ENCODE peak calls at places on chromosomes 7 and 10, in five cellular contexts. One of them, this sample, is unnamed.

GRCh38 chr10:71217266-71218045 is 5.1 kb downstream of the UNC5B start:
- DNase-seq in Panc1: no peak
- DNase-seq in stomach: no peak
- DNase-seq in upper lobe of left lung: no peak
- DNase-seq in HepG2: no peak
- DNase-seq in this sample: peak

GRCh38 chr7:64636386-64636785 is 29.5 kb upstream of the ZNF107 start:
- DNase-seq in stomach: no peak
- DNase-seq in upper lobe of left lung: no peak
- DNase-seq in HepG2: no peak
- DNase-seq in Panc1: no peak
- DNase-seq in this sample: no peak

GRCh38 chr7:113799896-113800295 is 118.9 kb downstream of the PPP1R3A start:
- DNase-seq in Panc1: no peak
- DNase-seq in upper lobe of left lung: no peak
- DNase-seq in HepG2: no peak
- DNase-seq in stomach: no peak
- DNase-seq in this sample: no peak

GRCh38 chr7:139651308-139651707 is 126.5 kb downstream of the HIPK2 start:
- DNase-seq in upper lobe of left lung: no peak
- DNase-seq in HepG2: no peak
- DNase-seq in Panc1: peak
- DNase-seq in stomach: no peak
- DNase-seq in this sample: no peak

GRCh38 chr10:5538446-5538845 is 13.7 kb downstream of the CALML3 start:
- DNase-seq in Panc1: no peak
- DNase-seq in HepG2: no peak
- DNase-seq in upper lobe of left lung: no peak
- DNase-seq in stomach: peak
- DNase-seq in this sample: peak

GRCh38 chr7:43785425-43785824 is 26.9 kb downstream of the BLVRA start:
- DNase-seq in Panc1: no peak
- DNase-seq in stomach: no peak
- DNase-seq in HepG2: no peak
- DNase-seq in upper lobe of left lung: peak
- DNase-seq in this sample: no peak

GRCh38 chr10:43218951-43219837 is 47.7 kb downstream of the RASGEF1A start:
- DNase-seq in HepG2: no peak
- DNase-seq in Panc1: no peak
- DNase-seq in upper lobe of left lung: no peak
- DNase-seq in stomach: no peak
- DNase-seq in this sample: peak

GRCh38 chr10:67772894-67773511 is 65.0 kb downstream of the DNAJC12 start:
- DNase-seq in upper lobe of left lung: no peak
- DNase-seq in HepG2: no peak
- DNase-seq in Panc1: no peak
- DNase-seq in stomach: no peak
- DNase-seq in this sample: no peak

GRCh38 chr7:103343758-103344452 is 662 bp downstream of the DNAJC2 start:
- DNase-seq in Panc1: no peak
- DNase-seq in HepG2: peak
- DNase-seq in upper lobe of left lung: peak
- DNase-seq in stomach: no peak
- DNase-seq in this sample: peak

GRCh38 chr10:89095701-89096391 is 105.2 kb downstream of the FAS start:
- DNase-seq in upper lobe of left lung: no peak
- DNase-seq in Panc1: no peak
- DNase-seq in stomach: no peak
- DNase-seq in HepG2: no peak
- DNase-seq in this sample: no peak

GRCh38 chr7:141053626-141054025 is 20.2 kb upstream of the TMEM178B start:
- DNase-seq in stomach: no peak
- DNase-seq in Panc1: no peak
- DNase-seq in upper lobe of left lung: no peak
- DNase-seq in HepG2: no peak
- DNase-seq in this sample: no peak

GRCh38 chr7:30596043-30596641 is 1.5 kb downstream of the GARS1 start:
- DNase-seq in HepG2: peak
- DNase-seq in Panc1: peak
- DNase-seq in upper lobe of left lung: peak
- DNase-seq in stomach: no peak
- DNase-seq in this sample: no peak

GRCh38 chr7:92913849-92914248 is 77.5 kb upstream of the CDK6 start:
- DNase-seq in upper lobe of left lung: no peak
- DNase-seq in Panc1: no peak
- DNase-seq in HepG2: no peak
- DNase-seq in stomach: no peak
- DNase-seq in this sample: no peak

GRCh38 chr10:7408003-7408493 is 2.8 kb downstream of the SFMBT2 start:
- DNase-seq in upper lobe of left lung: peak
- DNase-seq in Panc1: no peak
- DNase-seq in stomach: no peak
- DNase-seq in HepG2: no peak
- DNase-seq in this sample: peak

GRCh38 chr10:1620803-1621202 is 116.5 kb downstream of the ADARB2 start:
- DNase-seq in HepG2: no peak
- DNase-seq in Panc1: no peak
- DNase-seq in upper lobe of left lung: no peak
- DNase-seq in stomach: no peak
- DNase-seq in this sample: no peak

GRCh38 chr10:113041324-113041723 is 91.3 kb downstream of the TCF7L2 start:
- DNase-seq in HepG2: no peak
- DNase-seq in stomach: no peak
- DNase-seq in upper lobe of left lung: no peak
- DNase-seq in Panc1: no peak
- DNase-seq in this sample: no peak

GRCh38 chr10:65846949-65847348 is 1078.9 kb upstream of the LRRTM3 start:
- DNase-seq in upper lobe of left lung: no peak
- DNase-seq in Panc1: no peak
- DNase-seq in HepG2: no peak
- DNase-seq in stomach: no peak
- DNase-seq in this sample: no peak

GRCh38 chr7:148303295-148304013 is 287.1 kb upstream of the C7orf33 start:
- DNase-seq in HepG2: no peak
- DNase-seq in Panc1: no peak
- DNase-seq in stomach: no peak
- DNase-seq in upper lobe of left lung: no peak
- DNase-seq in this sample: no peak

GRCh38 chr7:102215281-102215680 is 71.4 kb upstream of the SH2B2 start:
- DNase-seq in HepG2: no peak
- DNase-seq in Panc1: no peak
- DNase-seq in upper lobe of left lung: no peak
- DNase-seq in stomach: no peak
- DNase-seq in this sample: no peak

GRCh38 chr10:36038316-36038715 is 396.2 kb upstream of the FZD8 start:
- DNase-seq in upper lobe of left lung: no peak
- DNase-seq in stomach: no peak
- DNase-seq in Panc1: no peak
- DNase-seq in HepG2: no peak
- DNase-seq in this sample: no peak

GRCh38 chr7:87797798-87798403 is 78.3 kb downstream of the SLC25A40 start:
- DNase-seq in stomach: no peak
- DNase-seq in upper lobe of left lung: no peak
- DNase-seq in Panc1: peak
- DNase-seq in HepG2: peak
- DNase-seq in this sample: no peak

GRCh38 chr10:99888623-99889022 is 106.2 kb downstream of the ABCC2 start:
- DNase-seq in upper lobe of left lung: no peak
- DNase-seq in stomach: no peak
- DNase-seq in Panc1: no peak
- DNase-seq in HepG2: no peak
- DNase-seq in this sample: no peak

GRCh38 chr10:110461530-110461929 is 36.2 kb upstream of the DUSP5 start:
- DNase-seq in HepG2: no peak
- DNase-seq in upper lobe of left lung: no peak
- DNase-seq in Panc1: no peak
- DNase-seq in stomach: no peak
- DNase-seq in this sample: peak

GRCh38 chr7:96316949-96317348 is 4.9 kb downstream of the SLC25A13 start:
- DNase-seq in Panc1: no peak
- DNase-seq in HepG2: no peak
- DNase-seq in stomach: no peak
- DNase-seq in upper lobe of left lung: no peak
- DNase-seq in this sample: no peak

GRCh38 chr10:50552771-50553535 is 70.8 kb downstream of the SGMS1 start:
- DNase-seq in upper lobe of left lung: peak
- DNase-seq in HepG2: no peak
- DNase-seq in Panc1: no peak
- DNase-seq in stomach: peak
- DNase-seq in this sample: no peak

GRCh38 chr10:28331821-28332220 is 29.0 kb upstream of the MPP7 start:
- DNase-seq in HepG2: no peak
- DNase-seq in upper lobe of left lung: no peak
- DNase-seq in stomach: no peak
- DNase-seq in Panc1: no peak
- DNase-seq in this sample: no peak

GRCh38 chr7:110375068-110375467 is 715.9 kb upstream of the LRRN3 start:
- DNase-seq in Panc1: no peak
- DNase-seq in stomach: no peak
- DNase-seq in upper lobe of left lung: no peak
- DNase-seq in HepG2: no peak
- DNase-seq in this sample: no peak

GRCh38 chr10:72170263-72170662 is 45.5 kb upstream of the ANAPC16 start:
- DNase-seq in stomach: peak
- DNase-seq in HepG2: peak
- DNase-seq in upper lobe of left lung: peak
- DNase-seq in Panc1: no peak
- DNase-seq in this sample: no peak

GRCh38 chr7:2362385-2363088 is 7.9 kb downstream of the EIF3B start:
- DNase-seq in Panc1: no peak
- DNase-seq in stomach: no peak
- DNase-seq in HepG2: no peak
- DNase-seq in upper lobe of left lung: no peak
- DNase-seq in this sample: no peak
- TF ChIP-seq POLR2AphosphoS5 in Panc1: no peak
- TF ChIP-seq POLR2AphosphoS5 in stomach: no peak
- TF ChIP-seq POLR2AphosphoS5 in HepG2: no peak
- TF ChIP-seq POLR2AphosphoS5 in upper lobe of left lung: no peak
- TF ChIP-seq POLR2AphosphoS5 in this sample: no peak

DNA sequence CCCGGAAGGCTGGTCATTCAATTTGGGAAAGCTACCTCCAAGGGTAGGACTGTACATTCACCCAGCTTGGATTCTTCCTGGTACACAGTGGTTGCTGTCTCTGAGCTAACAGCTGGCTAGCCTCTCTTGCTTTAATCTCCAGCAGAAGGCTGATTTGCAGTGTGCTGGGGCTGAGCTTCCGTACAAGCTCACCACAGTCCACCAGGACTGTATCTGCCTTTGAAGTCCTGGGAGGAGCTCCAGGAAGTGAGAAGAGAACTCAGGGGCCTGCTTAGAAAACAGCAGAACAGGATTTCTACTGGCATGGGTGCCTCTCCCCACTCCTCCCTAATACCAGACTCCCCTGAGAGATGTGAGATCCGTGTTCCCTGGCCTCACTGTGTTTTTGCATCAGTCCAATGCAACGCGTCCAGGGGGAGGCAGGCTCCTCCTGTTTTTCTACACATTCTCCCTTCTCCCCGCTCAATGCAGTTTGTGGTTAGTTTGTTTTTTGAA is 6.6 kb downstream of the AFAP1L2 start:
- DNase-seq in Panc1: no peak
- DNase-seq in HepG2: no peak
- DNase-seq in upper lobe of left lung: no peak
- DNase-seq in stomach: no peak
- DNase-seq in this sample: no peak
- H3K4me3 ChIP-seq in Panc1: no peak
- H3K4me3 ChIP-seq in HepG2: no peak
- H3K4me3 ChIP-seq in upper lobe of left lung: no peak
- H3K4me3 ChIP-seq in stomach: no peak
- H3K4me3 ChIP-seq in this sample: no peak

GRCh38 chr10:24926549-24926948 is 25.9 kb downstream of the PRTFDC1 start:
- DNase-seq in upper lobe of left lung: no peak
- DNase-seq in Panc1: no peak
- DNase-seq in stomach: no peak
- DNase-seq in HepG2: no peak
- DNase-seq in this sample: no peak
- TF ChIP-seq POLR2AphosphoS5 in upper lobe of left lung: no peak
- TF ChIP-seq POLR2AphosphoS5 in Panc1: no peak
- TF ChIP-seq POLR2AphosphoS5 in stomach: no peak
- TF ChIP-seq POLR2AphosphoS5 in HepG2: no peak
- TF ChIP-seq POLR2AphosphoS5 in this sample: no peak

GRCh38 chr7:130366561-130366960 is 13.7 kb upstream of the CPA1 start:
- DNase-seq in stomach: no peak
- DNase-seq in HepG2: no peak
- DNase-seq in Panc1: no peak
- DNase-seq in upper lobe of left lung: no peak
- DNase-seq in this sample: peak
- H3K4me3 ChIP-seq in stomach: no peak
- H3K4me3 ChIP-seq in HepG2: no peak
- H3K4me3 ChIP-seq in Panc1: no peak
- H3K4me3 ChIP-seq in upper lobe of left lung: no peak
- H3K4me3 ChIP-seq in this sample: no peak

GRCh38 chr7:157465597-157466348 is 129.0 kb downstream of the DNAJB6 start:
- DNase-seq in upper lobe of left lung: no peak
- DNase-seq in Panc1: no peak
- DNase-seq in HepG2: no peak
- DNase-seq in stomach: peak
- DNase-seq in this sample: peak
- TF ChIP-seq POLR2AphosphoS5 in upper lobe of left lung: no peak
- TF ChIP-seq POLR2AphosphoS5 in Panc1: no peak
- TF ChIP-seq POLR2AphosphoS5 in HepG2: no peak
- TF ChIP-seq POLR2AphosphoS5 in stomach: no peak
- TF ChIP-seq POLR2AphosphoS5 in this sample: no peak

GRCh38 chr7:35716038-35716803 is 21.3 kb upstream of the HERPUD2 start:
- DNase-seq in upper lobe of left lung: peak
- DNase-seq in HepG2: no peak
- DNase-seq in Panc1: no peak
- DNase-seq in stomach: peak
- DNase-seq in this sample: no peak
- H3K4me3 ChIP-seq in upper lobe of left lung: no peak
- H3K4me3 ChIP-seq in HepG2: no peak
- H3K4me3 ChIP-seq in Panc1: no peak
- H3K4me3 ChIP-seq in stomach: no peak
- H3K4me3 ChIP-seq in this sample: no peak